ENCODE peak calls at places on chromosomes 1 and 21, in five cellular contexts. K is neuronal stem cell, D is upper lobe of right lung, U is mesenchymal stem cell, Z is nucleus accumbens. B is an unnamed sample.

GRCh38 chr1:152495066-152495675 is 15.4 kb upstream of the LCE5A start:
- DNase-seq in K (no peak), D (no peak), U (no peak), Z (no peak), B (no peak)

GRCh38 chr1:156691665-156692408 is 13.5 kb downstream of the CRABP2 start:
- DNase-seq in K (no peak), D (peak), U (peak), Z (no peak), B (no peak)

GRCh38 chr21:42091899-42092508 is 20.9 kb downstream of the UMODL1 start:
- DNase-seq in K (no peak), D (no peak), U (no peak), Z (no peak), B (no peak)

GRCh38 chr1:209172286-209172685 is 411.2 kb upstream of the CAMK1G start:
- DNase-seq in K (no peak), D (no peak), U (no peak), Z (no peak), B (no peak)

GRCh38 chr1:70353641-70354331 is 736 bp downstream of the ANKRD13C start:
- DNase-seq in K (no peak), D (no peak), U (peak), Z (no peak), B (no peak)

GRCh38 chr21:28229811-28230210 is 762.9 kb downstream of the LTN1 start:
- DNase-seq in K (no peak), D (no peak), U (peak), Z (no peak), B (no peak)

GRCh38 chr21:41064325-41064724 is 103.6 kb upstream of the BACE2 start:
- DNase-seq in K (no peak), D (no peak), U (no peak), Z (peak), B (no peak)

GRCh38 chr1:31688233-31688918 is 15.4 kb downstream of the COL16A1 start:
- DNase-seq in K (no peak), D (no peak), U (no peak), Z (no peak), B (no peak)

GRCh38 chr1:224106568-224107281 is 7.2 kb upstream of the FBXO28 start:
- DNase-seq in K (no peak), D (no peak), U (peak), Z (no peak), B (no peak)

GRCh38 chr1:177448652-177449351 is 278.0 kb downstream of the BRINP2 start:
- DNase-seq in K (no peak), D (no peak), U (no peak), Z (no peak), B (no peak)

GRCh38 chr1:219990782-219991510 is 55.4 kb downstream of the EPRS1 start:
- DNase-seq in K (peak), D (no peak), U (peak), Z (no peak), B (no peak)

GRCh38 chr21:27564684-27565280 is 597.9 kb upstream of the ADAMTS5 start:
- DNase-seq in K (peak), D (no peak), U (peak), Z (peak), B (peak)

GRCh38 chr1:37124501-37124900 is 90.2 kb upstream of the GRIK3 start:
- DNase-seq in K (no peak), D (no peak), U (no peak), Z (no peak), B (no peak)

GRCh38 chr1:21696931-21697330 is 27.8 kb upstream of the RAP1GAP start:
- DNase-seq in K (no peak), D (no peak), U (peak), Z (no peak), B (no peak)

GRCh38 chr1:235107368-235108184 is 21.1 kb downstream of the TOMM20 start:
- DNase-seq in K (no peak), D (no peak), U (no peak), Z (no peak), B (no peak)

GRCh38 chr1:180555411-180555810 is 3.4 kb upstream of the OVAAL start:
- DNase-seq in K (no peak), D (no peak), U (no peak), Z (no peak), B (no peak)

GRCh38 chr1:44786138-44786840 is 1.7 kb downstream of the BEST4 start:
- DNase-seq in K (no peak), D (peak), U (peak), Z (no peak), B (no peak)

GRCh38 chr1:207838156-207839082 is 72.5 kb downstream of the CD34 start:
- DNase-seq in K (no peak), D (no peak), U (no peak), Z (peak), B (peak)

B was measured in posterior cingulate gyrus.